ENCODE peak calls at places on chromosomes 4 and X, in six cellular contexts. X is nephron progenitor cell; U is HEK293T; H is NCI-H1105; R is activated CD4-positive, CD25-positive, alpha-beta regulatory T cell; F is activated CD4-positive, alpha-beta memory T cell treated with anti-CD3 and anti-CD28 coated beads, Interleukin-2, amount 10 ng/mL, durations not matched to agents 7 days and 5 days. N is an unnamed sample.

GRCh38 chr4:579543-580175 is 3.6 kb upstream of the TMEM271 start:
- DNase-seq in X (no peak), U (no peak), H (no peak), R (no peak), F (no peak), N (no peak)

GRCh38 chr4:87188063-87188462 is 32.4 kb downstream of the KLHL8 start:
- DNase-seq in X (no peak), U (no peak), H (no peak), R (no peak), F (no peak), N (no peak)

GRCh38 chr4:1842339-1842895 is 13.5 kb downstream of the LETM1 start:
- DNase-seq in X (no peak), U (no peak), H (no peak), R (no peak), F (no peak), N (peak; percentile 31)

GRCh38 chr4:41851621-41852020 is 83.6 kb upstream of the TMEM33 start:
- DNase-seq in X (no peak), U (no peak), H (no peak), R (no peak), F (no peak), N (no peak)

GRCh38 chr4:33160126-33160525 is 2440.0 kb downstream of the PCDH7 start:
- DNase-seq in X (no peak), U (peak; percentile 3), H (no peak), R (no peak), F (no peak), N (peak; percentile 64)

GRCh38 chr4:1653776-1654175 is 30.3 kb downstream of the FAM53A start:
- DNase-seq in X (no peak), U (no peak), H (no peak), R (no peak), F (no peak), N (no peak)

GRCh38 chr4:158090323-158090722 is 82.5 kb downstream of the GASK1B start:
- DNase-seq in X (no peak), U (no peak), H (peak; percentile 20), R (no peak), F (no peak), N (no peak)

GRCh38 chrX:139203681-139204575 is 326.6 kb upstream of the F9 start:
- DNase-seq in X (peak; percentile 58), U (peak; percentile 33), H (no peak), R (no peak), F (no peak), N (no peak)

GRCh38 chr4:138028923-138029322 is 213.2 kb downstream of the SLC7A11 start:
- DNase-seq in X (no peak), U (no peak), H (no peak), R (no peak), F (no peak), N (no peak)

GRCh38 chr4:54231419-54232150 is 2.5 kb downstream of the PDGFRA start:
- DNase-seq in X (peak; percentile 74), U (no peak), H (no peak), R (no peak), F (no peak), N (no peak)

GRCh38 chr4:15668566-15669435 is 12.8 kb upstream of the FAM200B start:
- DNase-seq in X (no peak), U (no peak), H (no peak), R (no peak), F (no peak), N (no peak)

GRCh38 chrX:70009970-70010369 is 39.8 kb downstream of the AWAT2 start:
- DNase-seq in X (no peak), U (no peak), H (no peak), R (no peak), F (no peak), N (no peak)

GRCh38 chr4:111449657-111450056 is 695.6 kb upstream of the FAM241A start:
- DNase-seq in X (no peak), U (no peak), H (no peak), R (no peak), F (no peak), N (no peak)

GRCh38 chrX:39927380-39927779 is 170.4 kb downstream of the BCOR start:
- DNase-seq in X (no peak), U (no peak), H (no peak), R (no peak), F (no peak), N (no peak)

GRCh38 chr4:3628868-3629175 is 96.6 kb upstream of the LRPAP1 start:
- DNase-seq in X (no peak), U (no peak), H (no peak), R (no peak), F (no peak), N (no peak)

GRCh38 chr4:37073226-37073840 is 171.2 kb upstream of the NWD2 start:
- DNase-seq in X (no peak), U (no peak), H (no peak), R (no peak), F (no peak), N (peak; percentile 31)

GRCh38 chr4:112130903-112131302 is 14.4 kb upstream of the FAM241A start:
- DNase-seq in X (no peak), U (peak; percentile 42), H (no peak), R (no peak), F (no peak), N (peak; percentile 50)

GRCh38 chrX:33272986-33273385 is 61.6 kb upstream of the DMD start:
- DNase-seq in X (no peak), U (no peak), H (no peak), R (no peak), F (no peak), N (no peak)

GRCh38 chr4:161252520-161253141 is 911.2 kb downstream of the FSTL5 start:
- DNase-seq in X (no peak), U (peak; percentile 13), H (no peak), R (no peak), F (no peak), N (peak; percentile 66)

GRCh38 chrX:38817004-38817703 is 15.9 kb downstream of the MID1IP1 start:
- DNase-seq in X (peak; percentile 3), U (no peak), H (no peak), R (no peak), F (peak; percentile 19), N (no peak)

GRCh38 chr4:122086338-122086737 is 65.8 kb upstream of the BLTP1 start:
- DNase-seq in X (no peak), U (peak; percentile 30), H (peak; percentile 21), R (no peak), F (no peak), N (no peak)

GRCh38 chr4:140188975-140189374 is 35.0 kb upstream of the MAML3 start:
- DNase-seq in X (no peak), U (no peak), H (no peak), R (no peak), F (no peak), N (no peak)

GRCh38 chr4:139633661-139634060 is 32.0 kb upstream of the MGST2 start:
- DNase-seq in X (no peak), U (peak; percentile 60), H (peak; percentile 14), R (no peak), F (no peak), N (peak; percentile 52)

GRCh38 chr4:144584428-144584827 is 61.5 kb upstream of the HHIP start:
- DNase-seq in X (no peak), U (no peak), H (no peak), R (no peak), F (no peak), N (peak; percentile 30)

GRCh38 chr4:5463936-5464650 is 244.3 kb downstream of the EVC2 start:
- DNase-seq in X (no peak), U (no peak), H (no peak), R (no peak), F (no peak), N (no peak)

GRCh38 chr4:8350841-8351461 is 81.4 kb downstream of the HTRA3 start:
- DNase-seq in X (no peak), U (no peak), H (no peak), R (no peak), F (no peak), N (no peak)

N was measured in SK-MEL-5.